ENCODE peak calls at places on chromosomes 16 and 17, in six cellular contexts. Y, J, D, L, I and C are unnamed samples.

GRCh38 chr16:12087901-12088364 is 111.4 kb downstream of the SNX29 start:
- DNase-seq in Y (no peak), J (peak), D (no peak), L (no peak), I (no peak), C (no peak)

GRCh38 chr17:5044630-5045029 is 9.4 kb upstream of the SLC52A1 start:
- DNase-seq in Y (no peak), J (no peak), D (no peak), L (no peak), I (no peak), C (no peak)

GRCh38 chr17:924711-925480 is 54.7 kb downstream of the NXN start:
- DNase-seq in Y (no peak), J (no peak), D (no peak), L (no peak), I (no peak), C (no peak)

GRCh38 chr17:28145348-28145747 is 102.9 kb downstream of the NLK start:
- DNase-seq in Y (no peak), J (no peak), D (no peak), L (no peak), I (peak), C (no peak)

GRCh38 chr17:63601439-63602371 is 1.0 kb downstream of the TACO1 start:
- DNase-seq in Y (peak), J (no peak), D (no peak), L (no peak), I (no peak), C (no peak)

GRCh38 chr16:64365448-64365858 is 756.4 kb downstream of the CDH11 start:
- DNase-seq in Y (peak), J (no peak), D (no peak), L (no peak), I (no peak), C (no peak)

GRCh38 chr17:35467824-35468223 is 19.3 kb upstream of the SLFN13 start:
- DNase-seq in Y (no peak), J (no peak), D (no peak), L (no peak), I (no peak), C (no peak)

GRCh38 chr17:8326591-8327583 is 12.8 kb upstream of the ODF4 start:
- DNase-seq in Y (peak), J (peak), D (peak), L (peak), I (no peak), C (peak)

GRCh38 chr17:58046230-58047094 is 36.8 kb upstream of the DYNLL2 start:
- DNase-seq in Y (no peak), J (peak), D (no peak), L (no peak), I (no peak), C (peak)

GRCh38 chr17:65085397-65085796 is 28.9 kb upstream of the GNA13 start:
- DNase-seq in Y (no peak), J (no peak), D (no peak), L (no peak), I (no peak), C (no peak)

GRCh38 chr17:38742431-38743308 is 5.5 kb downstream of the PCGF2 start:
- DNase-seq in Y (peak), J (no peak), D (peak), L (peak), I (peak), C (no peak)

GRCh38 chr17:48023408-48024148 is 14.0 kb downstream of the COPZ2 start:
- DNase-seq in Y (peak), J (peak), D (peak), L (peak), I (no peak), C (peak)

GRCh38 chr17:36151891-36152638 is 24.4 kb downstream of the TBC1D3B start:
- DNase-seq in Y (no peak), J (no peak), D (no peak), L (no peak), I (no peak), C (no peak)

GRCh38 chr17:62572488-62573469 is 54.7 kb upstream of the MRC2 start:
- DNase-seq in Y (peak), J (no peak), D (no peak), L (no peak), I (peak), C (no peak)

GRCh38 chr16:81714593-81714992 is 64.5 kb upstream of the PLCG2 start:
- DNase-seq in Y (no peak), J (no peak), D (no peak), L (no peak), I (no peak), C (no peak)

GRCh38 chr16:29825145-29826044 is 5.1 kb downstream of the MVP start:
- DNase-seq in Y (peak), J (peak), D (peak), L (peak), I (no peak), C (peak)

GRCh38 chr16:56102159-56102798 is 89.0 kb upstream of the GNAO1 start:
- DNase-seq in Y (no peak), J (peak), D (peak), L (peak), I (no peak), C (no peak)

GRCh38 chr16:7990864-7991263 is 599.4 kb downstream of the TMEM114 start:
- DNase-seq in Y (no peak), J (no peak), D (no peak), L (no peak), I (no peak), C (no peak)

GRCh38 chr16:24845726-24846547 is at the start of gene SLC5A11:
- DNase-seq in Y (no peak), J (no peak), D (no peak), L (no peak), I (no peak), C (no peak)

GRCh38 chr17:43456661-43457361 is 27.0 kb upstream of the DHX8 start:
- DNase-seq in Y (peak), J (no peak), D (peak), L (no peak), I (no peak), C (no peak)

GRCh38 chr17:74201250-74201649 is 2.2 kb upstream of the RPL38 start:
- DNase-seq in Y (no peak), J (no peak), D (peak), L (no peak), I (no peak), C (no peak)

GRCh38 chr17:77924757-77925336 is 33.7 kb upstream of the TNRC6C start:
- DNase-seq in Y (no peak), J (peak), D (peak), L (no peak), I (no peak), C (no peak)

GRCh38 chr16:78737630-78738029 is 638.2 kb downstream of the WWOX start:
- DNase-seq in Y (no peak), J (no peak), D (no peak), L (no peak), I (no peak), C (no peak)

GRCh38 chr17:29379084-29379811 is 10.9 kb upstream of the TAOK1 start:
- DNase-seq in Y (peak), J (no peak), D (no peak), L (no peak), I (no peak), C (no peak)

GRCh38 chr16:2033057-2033911 is 6.6 kb downstream of the NHERF2 start:
- DNase-seq in Y (peak), J (peak), D (peak), L (peak), I (peak), C (peak)

GRCh38 chr17:50944054-50944901 is 78.1 kb upstream of the TOB1 start:
- DNase-seq in Y (peak), J (peak), D (peak), L (peak), I (no peak), C (peak)
- H3K4me3 ChIP-seq in Y (no peak), J (peak), D (no peak), L (peak), I (peak), C (peak)

GRCh38 chr16:4481526-4481925 is 5.3 kb downstream of the HMOX2 start:
- DNase-seq in Y (no peak), J (no peak), D (no peak), L (no peak), I (no peak), C (no peak)

GRCh38 chr16:4474192-4474961 is at the start of gene NMRAL1:
- DNase-seq in Y (peak), J (peak), D (peak), L (peak), I (peak), C (peak)

GRCh38 chr16:4481965-4482364 is 5.8 kb downstream of the HMOX2 start:
- DNase-seq in Y (no peak), J (no peak), D (no peak), L (no peak), I (no peak), C (no peak)

GRCh38 chr16:4475880-4476790 is at the start of gene HMOX2:
- DNase-seq in Y (peak), J (peak), D (peak), L (peak), I (no peak), C (peak)

DNA sequence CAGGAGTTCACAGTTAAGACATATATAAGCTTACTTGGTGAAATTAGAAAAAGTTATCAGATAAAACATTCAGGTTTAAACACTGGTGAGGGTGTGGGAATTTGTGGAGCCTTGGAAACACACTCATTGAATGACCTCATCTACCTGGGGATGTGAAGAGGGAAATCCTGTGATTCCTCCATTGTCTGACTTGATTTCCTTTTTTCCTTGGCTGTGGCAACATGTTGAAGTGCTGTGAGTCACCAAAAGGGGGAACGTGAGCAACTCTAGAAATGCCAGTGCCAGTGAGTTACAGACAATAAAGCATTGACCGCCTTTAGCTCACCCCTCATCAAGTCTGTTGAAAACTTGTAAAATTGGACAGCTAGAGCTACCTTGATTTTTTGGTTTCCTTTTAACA is 1.8 kb downstream of the HMOX2 start:
- DNase-seq in Y (peak), J (no peak), D (no peak), L (no peak), I (no peak), C (no peak)
- TF ChIP-seq CTCF in Y (peak), J (peak), D (no peak), L (no peak), I (peak), C (no peak)

DNA sequence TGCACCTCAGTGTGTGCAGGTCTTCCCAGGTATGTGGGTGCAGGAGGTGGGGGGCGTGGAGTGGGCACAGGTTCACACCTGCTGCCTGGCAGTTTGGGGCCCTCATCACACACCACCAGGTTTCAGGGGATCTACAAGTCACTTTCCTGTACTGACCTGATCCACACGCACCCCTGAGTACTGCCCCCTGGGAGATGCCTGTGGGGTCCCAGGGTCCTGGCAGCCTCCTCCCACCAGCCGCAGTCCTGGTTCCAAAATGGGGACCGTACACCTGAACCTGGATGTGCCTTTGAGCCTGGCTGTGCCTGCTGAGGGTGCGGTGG is 25.9 kb downstream of the RNF213 start:
- DNase-seq in Y (no peak), J (no peak), D (no peak), L (no peak), I (no peak), C (no peak)
- H3K4me3 ChIP-seq in Y (no peak), J (no peak), D (no peak), L (no peak), I (no peak), C (no peak)

GRCh38 chr16:51147776-51148673 is 3.0 kb downstream of the SALL1 start:
- DNase-seq in Y (no peak), J (no peak), D (no peak), L (no peak), I (no peak), C (no peak)

GRCh38 chr16:51149251-51149661 is 1.8 kb downstream of the SALL1 start:
- DNase-seq in Y (no peak), J (no peak), D (no peak), L (no peak), I (no peak), C (no peak)

GRCh38 chr16:51144203-51144602 is 6.9 kb downstream of the SALL1 start:
- DNase-seq in Y (no peak), J (no peak), D (no peak), L (no peak), I (no peak), C (no peak)

GRCh38 chr16:51148674-51149228 is 2.3 kb downstream of the SALL1 start:
- DNase-seq in Y (no peak), J (no peak), D (no peak), L (no peak), I (no peak), C (no peak)

GRCh38 chr16:51146256-51146924 is 4.7 kb downstream of the SALL1 start:
- DNase-seq in Y (no peak), J (no peak), D (no peak), L (no peak), I (no peak), C (no peak)
- TF ChIP-seq CTCF in Y (no peak), J (peak), D (no peak), L (no peak), I (peak), C (peak)

GRCh38 chr16:73232555-73233422 is 184.9 kb upstream of the ZFHX3 start:
- DNase-seq in Y (no peak), J (peak), D (peak), L (no peak), I (peak), C (peak)
- H3K4me3 ChIP-seq in Y (no peak), J (peak), D (peak), L (peak), I (peak), C (peak)

GRCh38 chr16:79769320-79770243 is 169.0 kb upstream of the MAF start:
- DNase-seq in Y (no peak), J (no peak), D (no peak), L (no peak), I (no peak), C (no peak)

GRCh38 chr16:79770244-79771064 is 169.9 kb upstream of the MAF start:
- DNase-seq in Y (peak), J (peak), D (peak), L (peak), I (no peak), C (peak)

GRCh38 chr16:79764415-79765149 is 164.0 kb upstream of the MAF start:
- DNase-seq in Y (no peak), J (no peak), D (no peak), L (no peak), I (no peak), C (no peak)

GRCh38 chr16:79768594-79768993 is 168.1 kb upstream of the MAF start:
- DNase-seq in Y (no peak), J (no peak), D (no peak), L (no peak), I (no peak), C (peak)

DNA sequence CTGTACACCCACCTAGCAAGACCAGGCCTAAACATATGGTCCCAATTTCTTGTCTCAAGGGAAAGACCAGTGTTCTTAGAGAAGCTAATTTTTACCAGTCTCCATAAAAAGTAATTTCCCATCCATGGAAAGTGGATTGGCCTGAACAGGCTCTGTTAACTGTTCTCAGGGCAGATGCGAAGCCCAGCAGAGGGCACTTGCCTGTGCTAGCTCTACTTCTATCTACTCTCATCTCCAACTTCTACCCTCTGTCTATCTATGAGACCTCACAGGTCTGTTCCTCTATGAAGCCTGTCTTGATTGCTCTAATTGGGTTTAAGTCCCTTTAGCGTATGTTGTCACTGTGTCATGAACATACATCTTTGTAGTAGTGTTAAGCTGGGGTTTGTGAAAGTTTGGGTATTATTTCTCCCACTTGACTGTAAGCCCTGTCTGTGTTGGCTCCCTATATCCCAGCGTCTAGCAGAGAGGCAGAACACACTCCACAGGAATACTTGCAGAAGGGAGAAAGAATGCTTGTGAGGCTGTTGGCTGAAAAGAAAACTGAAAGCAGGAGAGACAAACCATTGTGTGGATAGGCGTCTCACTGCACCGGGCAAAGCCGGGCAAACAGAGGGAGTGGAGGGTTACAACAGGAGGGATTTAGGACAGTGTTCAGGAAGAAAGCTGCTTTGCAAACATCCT is 167.2 kb upstream of the MAF start:
- DNase-seq in Y (no peak), J (no peak), D (peak), L (peak), I (no peak), C (peak)
- TF ChIP-seq CTCF in Y (no peak), J (peak), D (no peak), L (peak), I (peak), C (peak)

DNA sequence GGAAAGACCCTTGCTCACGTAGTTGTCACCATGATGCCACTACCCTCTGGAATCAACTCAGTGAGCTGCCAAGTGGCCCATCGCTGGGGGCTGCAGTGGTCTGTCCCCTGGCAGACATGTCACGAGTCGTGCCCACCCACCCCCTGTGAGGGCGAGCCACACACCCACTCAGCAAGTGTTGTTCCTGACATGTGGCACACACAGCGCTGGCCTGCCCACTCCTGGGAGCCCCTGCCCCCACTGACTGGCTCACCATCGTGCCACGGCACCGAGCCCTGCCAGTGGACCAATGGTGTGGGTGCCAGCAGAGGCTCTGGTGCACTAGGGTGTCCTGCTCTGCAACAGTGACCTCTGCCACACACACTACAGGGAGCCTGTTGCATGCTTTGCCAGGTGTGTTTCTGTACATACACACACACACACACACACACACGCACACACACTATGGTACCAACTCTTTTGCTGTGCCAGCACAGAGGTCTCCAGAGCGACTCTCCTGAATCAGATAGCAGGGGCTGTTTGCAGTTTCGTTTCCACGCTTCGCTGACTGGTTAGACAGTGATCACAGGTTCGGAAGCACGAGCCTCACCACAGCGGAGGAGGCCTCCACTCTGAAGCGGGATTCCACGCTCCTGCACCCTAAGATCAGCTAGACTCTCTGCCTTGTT is 7.7 kb downstream of the RTN4RL1 start:
- DNase-seq in Y (no peak), J (no peak), D (no peak), L (no peak), I (no peak), C (no peak)
- H3K4me3 ChIP-seq in Y (no peak), J (no peak), D (no peak), L (no peak), I (no peak), C (no peak)

DNA sequence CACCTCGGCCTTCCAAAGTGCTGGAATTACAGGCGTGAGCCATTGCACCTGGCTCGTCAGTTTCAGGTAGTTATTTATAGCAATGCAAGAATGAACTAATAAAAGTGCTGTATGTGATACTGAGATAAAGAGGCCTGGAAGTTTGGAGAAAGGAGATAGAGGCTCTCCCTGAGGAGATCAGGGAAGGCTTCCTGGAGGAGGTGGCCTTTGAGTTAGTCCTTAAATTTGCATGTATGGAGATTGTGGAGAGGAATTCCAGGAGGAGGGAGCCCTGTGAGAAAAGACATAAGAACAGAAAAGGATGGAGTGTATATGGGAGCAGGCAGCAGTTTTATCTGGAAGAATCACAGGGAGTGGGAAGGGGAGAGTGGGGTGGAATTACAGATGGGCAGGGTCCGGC is 276.6 kb upstream of the EEF2KMT start:
- DNase-seq in Y (no peak), J (no peak), D (no peak), L (no peak), I (no peak), C (no peak)
- TF ChIP-seq CTCF in Y (no peak), J (no peak), D (no peak), L (no peak), I (no peak), C (no peak)

GRCh38 chr17:76026714-76027158 is 370 bp downstream of the EVPL start:
- DNase-seq in Y (no peak), J (no peak), D (no peak), L (no peak), I (no peak), C (no peak)
- H3K4me3 ChIP-seq in Y (no peak), J (no peak), D (no peak), L (no peak), I (no peak), C (no peak)

DNA sequence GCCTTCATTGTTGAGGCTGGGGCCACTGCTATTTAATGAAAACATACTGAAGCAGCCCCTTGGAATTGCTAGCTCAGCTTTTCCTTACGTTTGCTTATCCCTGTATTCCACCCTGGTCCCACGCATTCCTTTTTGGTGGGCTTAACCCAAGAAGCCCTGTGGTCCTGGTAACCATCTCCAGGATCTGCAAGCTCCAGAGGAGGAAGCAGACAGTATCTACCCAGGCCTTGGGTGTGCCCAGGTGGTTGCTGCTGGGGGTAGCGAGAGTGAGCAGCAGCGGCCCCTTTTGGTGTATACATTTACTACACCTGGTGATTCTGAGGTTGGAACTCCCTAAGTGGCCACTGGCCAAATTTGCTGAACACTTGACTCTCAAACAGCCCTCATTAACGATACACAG is 97.7 kb downstream of the CBLN1 start:
- DNase-seq in Y (no peak), J (no peak), D (no peak), L (no peak), I (no peak), C (no peak)
- TF ChIP-seq CTCF in Y (no peak), J (peak), D (no peak), L (peak), I (peak), C (no peak)